ENCODE peak calls at places on chromosomes 5 and 9, in six cellular contexts. One of them, this sample, is unnamed.

GRCh38 chr9:129280236-129281231 is 102.5 kb upstream of the IER5L start:
- DNase-seq in T-helper 17 cell: no peak
- DNase-seq in HEK293T: no peak
- DNase-seq in stimulated activated CD8-positive, alpha-beta memory T cell treated with anti-CD3 and anti-CD28 coated beads, Interleukin-2, amount 100 ng/mL, for 1 hour: no peak
- DNase-seq in fibroblast of mammary gland: no peak
- DNase-seq in H9: no peak
- DNase-seq in this sample: no peak

GRCh38 chr5:84381501-84382362 is 2.9 kb downstream of the EDIL3 start:
- DNase-seq in T-helper 17 cell: no peak
- DNase-seq in HEK293T: no peak
- DNase-seq in stimulated activated CD8-positive, alpha-beta memory T cell treated with anti-CD3 and anti-CD28 coated beads, Interleukin-2, amount 100 ng/mL, for 1 hour: no peak
- DNase-seq in fibroblast of mammary gland: no peak
- DNase-seq in H9: no peak
- DNase-seq in this sample: no peak

GRCh38 chr9:114493521-114494184 is 11.6 kb downstream of the WHRN start:
- DNase-seq in T-helper 17 cell: no peak
- DNase-seq in HEK293T: no peak
- DNase-seq in stimulated activated CD8-positive, alpha-beta memory T cell treated with anti-CD3 and anti-CD28 coated beads, Interleukin-2, amount 100 ng/mL, for 1 hour: no peak
- DNase-seq in fibroblast of mammary gland: no peak
- DNase-seq in H9: no peak
- DNase-seq in this sample: no peak

GRCh38 chr5:78611161-78611605 is 37.4 kb downstream of the LHFPL2 start:
- DNase-seq in T-helper 17 cell: no peak
- DNase-seq in HEK293T: no peak
- DNase-seq in stimulated activated CD8-positive, alpha-beta memory T cell treated with anti-CD3 and anti-CD28 coated beads, Interleukin-2, amount 100 ng/mL, for 1 hour: no peak
- DNase-seq in fibroblast of mammary gland: no peak
- DNase-seq in H9: peak
- DNase-seq in this sample: no peak

GRCh38 chr5:61732376-61732775 is 400.3 kb downstream of the ZSWIM6 start:
- DNase-seq in T-helper 17 cell: no peak
- DNase-seq in HEK293T: no peak
- DNase-seq in stimulated activated CD8-positive, alpha-beta memory T cell treated with anti-CD3 and anti-CD28 coated beads, Interleukin-2, amount 100 ng/mL, for 1 hour: no peak
- DNase-seq in fibroblast of mammary gland: no peak
- DNase-seq in H9: no peak
- DNase-seq in this sample: no peak

GRCh38 chr5:130168211-130168610 is 263.9 kb downstream of the CHSY3 start:
- DNase-seq in T-helper 17 cell: no peak
- DNase-seq in HEK293T: no peak
- DNase-seq in stimulated activated CD8-positive, alpha-beta memory T cell treated with anti-CD3 and anti-CD28 coated beads, Interleukin-2, amount 100 ng/mL, for 1 hour: no peak
- DNase-seq in fibroblast of mammary gland: peak
- DNase-seq in H9: no peak
- DNase-seq in this sample: no peak

GRCh38 chr5:131366428-131366827 is 102.6 kb downstream of the CDC42SE2 start:
- DNase-seq in T-helper 17 cell: no peak
- DNase-seq in HEK293T: no peak
- DNase-seq in stimulated activated CD8-positive, alpha-beta memory T cell treated with anti-CD3 and anti-CD28 coated beads, Interleukin-2, amount 100 ng/mL, for 1 hour: no peak
- DNase-seq in fibroblast of mammary gland: no peak
- DNase-seq in H9: no peak
- DNase-seq in this sample: no peak

GRCh38 chr5:58077387-58077786 is 382.5 kb downstream of the PLK2 start:
- DNase-seq in T-helper 17 cell: no peak
- DNase-seq in HEK293T: no peak
- DNase-seq in stimulated activated CD8-positive, alpha-beta memory T cell treated with anti-CD3 and anti-CD28 coated beads, Interleukin-2, amount 100 ng/mL, for 1 hour: no peak
- DNase-seq in fibroblast of mammary gland: no peak
- DNase-seq in H9: no peak
- DNase-seq in this sample: no peak

GRCh38 chr5:887947-888640 is 4.5 kb downstream of the BRD9 start:
- DNase-seq in T-helper 17 cell: no peak
- DNase-seq in HEK293T: no peak
- DNase-seq in stimulated activated CD8-positive, alpha-beta memory T cell treated with anti-CD3 and anti-CD28 coated beads, Interleukin-2, amount 100 ng/mL, for 1 hour: no peak
- DNase-seq in fibroblast of mammary gland: peak
- DNase-seq in H9: no peak
- DNase-seq in this sample: no peak

GRCh38 chr5:178074266-178074952 is 38.9 kb upstream of the N4BP3 start:
- DNase-seq in T-helper 17 cell: no peak
- DNase-seq in HEK293T: no peak
- DNase-seq in stimulated activated CD8-positive, alpha-beta memory T cell treated with anti-CD3 and anti-CD28 coated beads, Interleukin-2, amount 100 ng/mL, for 1 hour: no peak
- DNase-seq in fibroblast of mammary gland: no peak
- DNase-seq in H9: no peak
- DNase-seq in this sample: peak

GRCh38 chr5:121378559-121379359 is 472.9 kb upstream of the FTMT start:
- DNase-seq in T-helper 17 cell: no peak
- DNase-seq in HEK293T: peak
- DNase-seq in stimulated activated CD8-positive, alpha-beta memory T cell treated with anti-CD3 and anti-CD28 coated beads, Interleukin-2, amount 100 ng/mL, for 1 hour: no peak
- DNase-seq in fibroblast of mammary gland: no peak
- DNase-seq in H9: peak
- DNase-seq in this sample: no peak

GRCh38 chr5:139140631-139141071 is 57.5 kb downstream of the SIL1 start:
- DNase-seq in T-helper 17 cell: no peak
- DNase-seq in HEK293T: no peak
- DNase-seq in stimulated activated CD8-positive, alpha-beta memory T cell treated with anti-CD3 and anti-CD28 coated beads, Interleukin-2, amount 100 ng/mL, for 1 hour: no peak
- DNase-seq in fibroblast of mammary gland: peak
- DNase-seq in H9: no peak
- DNase-seq in this sample: no peak

GRCh38 chr5:139635606-139636206 is 12.4 kb upstream of the CXXC5 start:
- DNase-seq in T-helper 17 cell: no peak
- DNase-seq in HEK293T: no peak
- DNase-seq in stimulated activated CD8-positive, alpha-beta memory T cell treated with anti-CD3 and anti-CD28 coated beads, Interleukin-2, amount 100 ng/mL, for 1 hour: no peak
- DNase-seq in fibroblast of mammary gland: peak
- DNase-seq in H9: no peak
- DNase-seq in this sample: peak

GRCh38 chr9:90095682-90096081 is 490.9 kb downstream of the GADD45G start:
- DNase-seq in T-helper 17 cell: no peak
- DNase-seq in HEK293T: no peak
- DNase-seq in stimulated activated CD8-positive, alpha-beta memory T cell treated with anti-CD3 and anti-CD28 coated beads, Interleukin-2, amount 100 ng/mL, for 1 hour: no peak
- DNase-seq in fibroblast of mammary gland: no peak
- DNase-seq in H9: no peak
- DNase-seq in this sample: no peak